ENCODE peak calls at places on chromosomes 1 and 21, in six cellular contexts. P is substantia nigra, Y is OCI-M1, M is T follicular helper cell, T is pancreas, F is esophagus squamous epithelium. U is an unnamed sample.

GRCh38 chr1:32345289-32345827 is 9.3 kb upstream of the MARCKSL1 start:
- DNase-seq in P (no peak), Y (peak; percentile 14), M (no peak), T (peak; percentile 56), F (no peak), U (peak; percentile 53)

GRCh38 chr1:29912413-29912812 is 676.1 kb downstream of the PTPRU start:
- DNase-seq in P (no peak), Y (peak; percentile 8), M (no peak), T (no peak), F (no peak), U (no peak)

GRCh38 chr1:180633092-180634045 is 1.5 kb downstream of the XPR1 start:
- DNase-seq in P (no peak), Y (peak; percentile 53), M (no peak), T (no peak), F (no peak), U (no peak)

GRCh38 chr1:240092301-240093119 is 827 bp downstream of the FMN2 start:
- DNase-seq in P (no peak), Y (no peak), M (no peak), T (peak; percentile 8), F (no peak), U (no peak)

GRCh38 chr1:229319487-229319886 is 23.4 kb downstream of the CCSAP start:
- DNase-seq in P (no peak), Y (no peak), M (no peak), T (no peak), F (no peak), U (no peak)

GRCh38 chr1:241482761-241483250 is 36.7 kb downstream of the FH start:
- DNase-seq in P (no peak), Y (no peak), M (no peak), T (no peak), F (no peak), U (no peak)

GRCh38 chr21:18550361-18550760 is 146.8 kb upstream of the TMPRSS15 start:
- DNase-seq in P (no peak), Y (no peak), M (no peak), T (no peak), F (no peak), U (no peak)

GRCh38 chr1:230062521-230062920 is 4.5 kb upstream of the GALNT2 start:
- DNase-seq in P (no peak), Y (no peak), M (no peak), T (no peak), F (no peak), U (no peak)

GRCh38 chr1:156840186-156840585 is 18.7 kb downstream of the INSRR start:
- DNase-seq in P (no peak), Y (no peak), M (no peak), T (no peak), F (no peak), U (no peak)

GRCh38 chr1:30656171-30656940 is 67.0 kb downstream of the MATN1 start:
- DNase-seq in P (no peak), Y (no peak), M (no peak), T (no peak), F (no peak), U (no peak)

GRCh38 chr1:180246579-180246978 is 16.5 kb downstream of the LHX4 start:
- DNase-seq in P (no peak), Y (no peak), M (no peak), T (no peak), F (no peak), U (no peak)

GRCh38 chr1:95467036-95467435 is 233.0 kb downstream of the RWDD3 start:
- DNase-seq in P (no peak), Y (peak; percentile 28), M (no peak), T (no peak), F (no peak), U (no peak)

GRCh38 chr1:154784924-154785531 is 85.1 kb downstream of the KCNN3 start:
- DNase-seq in P (no peak), Y (no peak), M (peak; percentile 28), T (peak; percentile 40), F (no peak), U (peak; percentile 61)

GRCh38 chr1:208161656-208162375 is 82.4 kb downstream of the PLXNA2 start:
- DNase-seq in P (no peak), Y (no peak), M (no peak), T (no peak), F (no peak), U (no peak)

GRCh38 chr1:72670902-72671301 is 388.6 kb upstream of the NEGR1 start:
- DNase-seq in P (no peak), Y (no peak), M (no peak), T (no peak), F (no peak), U (no peak)

GRCh38 chr1:42298520-42298919 is 36.5 kb downstream of the FOXJ3 start:
- DNase-seq in P (no peak), Y (no peak), M (no peak), T (no peak), F (no peak), U (peak; percentile 56)

GRCh38 chr1:233512538-233512937 is 101.4 kb upstream of the KCNK1 start:
- DNase-seq in P (no peak), Y (no peak), M (no peak), T (no peak), F (no peak), U (no peak)

GRCh38 chr1:24098102-24098501 is 13.8 kb downstream of the MYOM3 start:
- DNase-seq in P (no peak), Y (no peak), M (no peak), T (no peak), F (no peak), U (no peak)

GRCh38 chr1:184563308-184563707 is 176.5 kb downstream of the C1orf21 start:
- DNase-seq in P (no peak), Y (peak; percentile 80), M (no peak), T (no peak), F (no peak), U (no peak)

GRCh38 chr21:38984982-38985422 is 179.3 kb downstream of the ETS2 start:
- DNase-seq in P (no peak), Y (peak; percentile 99), M (no peak), T (no peak), F (no peak), U (no peak)

GRCh38 chr1:184906771-184907170 is 67.5 kb downstream of the NIBAN1 start:
- DNase-seq in P (no peak), Y (peak; percentile 41), M (no peak), T (no peak), F (no peak), U (no peak)

U was measured in naive thymus-derived CD8-positive, alpha-beta T cell.